ENCODE peak calls at places on chromosome 22, in ten cellular contexts. One of them, this sample, is unnamed.

GRCh38 chr22:36457688-36458450 is 23.6 kb downstream of the TXN2 start:
- DNase-seq in hepatocyte: no peak
- DNase-seq in psoas muscle: peak
- DNase-seq in heart right ventricle: peak
- DNase-seq in A673: no peak
- DNase-seq in upper lobe of right lung: no peak
- DNase-seq in pancreas: no peak
- DNase-seq in H1: peak
- DNase-seq in astrocyte of the spinal cord: peak
- DNase-seq in SJSA1: no peak
- DNase-seq in this sample: peak

GRCh38 chr22:18954333-18954732 is 18.2 kb upstream of the PRODH start:
- DNase-seq in A673: peak
- DNase-seq in psoas muscle: peak
- DNase-seq in SJSA1: peak
- DNase-seq in H1: peak
- DNase-seq in pancreas: peak
- DNase-seq in heart right ventricle: peak
- DNase-seq in hepatocyte: peak
- DNase-seq in astrocyte of the spinal cord: peak
- DNase-seq in upper lobe of right lung: peak
- DNase-seq in this sample: no peak

GRCh38 chr22:25448435-25449051 is 115.9 kb upstream of the GRK3 start:
- DNase-seq in heart right ventricle: no peak
- DNase-seq in psoas muscle: no peak
- DNase-seq in astrocyte of the spinal cord: peak
- DNase-seq in SJSA1: peak
- DNase-seq in hepatocyte: peak
- DNase-seq in A673: no peak
- DNase-seq in H1: no peak
- DNase-seq in upper lobe of right lung: no peak
- DNase-seq in pancreas: no peak
- DNase-seq in this sample: no peak

GRCh38 chr22:35540600-35541253 is at the start of gene RASD2:
- DNase-seq in A673: peak
- DNase-seq in H1: peak
- DNase-seq in heart right ventricle: peak
- DNase-seq in SJSA1: peak
- DNase-seq in pancreas: peak
- DNase-seq in hepatocyte: peak
- DNase-seq in upper lobe of right lung: no peak
- DNase-seq in astrocyte of the spinal cord: no peak
- DNase-seq in psoas muscle: peak
- DNase-seq in this sample: no peak

GRCh38 chr22:43853328-43853931 is 8.9 kb downstream of the SULT4A1 start:
- DNase-seq in A673: no peak
- DNase-seq in pancreas: peak
- DNase-seq in H1: no peak
- DNase-seq in hepatocyte: no peak
- DNase-seq in astrocyte of the spinal cord: no peak
- DNase-seq in upper lobe of right lung: peak
- DNase-seq in psoas muscle: peak
- DNase-seq in heart right ventricle: no peak
- DNase-seq in SJSA1: no peak
- DNase-seq in this sample: peak

GRCh38 chr22:26460202-26460601 is 23.4 kb downstream of the HPS4 start:
- DNase-seq in upper lobe of right lung: no peak
- DNase-seq in psoas muscle: no peak
- DNase-seq in hepatocyte: no peak
- DNase-seq in H1: no peak
- DNase-seq in heart right ventricle: no peak
- DNase-seq in A673: no peak
- DNase-seq in pancreas: no peak
- DNase-seq in astrocyte of the spinal cord: no peak
- DNase-seq in SJSA1: no peak
- DNase-seq in this sample: no peak

GRCh38 chr22:42834177-42834949 is 22.7 kb downstream of the ARFGAP3 start:
- DNase-seq in astrocyte of the spinal cord: no peak
- DNase-seq in hepatocyte: no peak
- DNase-seq in pancreas: no peak
- DNase-seq in psoas muscle: no peak
- DNase-seq in A673: no peak
- DNase-seq in SJSA1: no peak
- DNase-seq in heart right ventricle: no peak
- DNase-seq in H1: no peak
- DNase-seq in upper lobe of right lung: no peak
- DNase-seq in this sample: no peak

GRCh38 chr22:25039754-25040153 is 87.2 kb downstream of the KIAA1671 start:
- DNase-seq in SJSA1: no peak
- DNase-seq in upper lobe of right lung: no peak
- DNase-seq in pancreas: no peak
- DNase-seq in A673: no peak
- DNase-seq in H1: no peak
- DNase-seq in hepatocyte: no peak
- DNase-seq in heart right ventricle: no peak
- DNase-seq in astrocyte of the spinal cord: no peak
- DNase-seq in psoas muscle: no peak
- DNase-seq in this sample: no peak

GRCh38 chr22:48393041-48393370 is 1434.7 kb downstream of the BRD1 start:
- DNase-seq in astrocyte of the spinal cord: no peak
- DNase-seq in upper lobe of right lung: no peak
- DNase-seq in heart right ventricle: no peak
- DNase-seq in pancreas: no peak
- DNase-seq in hepatocyte: no peak
- DNase-seq in H1: peak
- DNase-seq in A673: no peak
- DNase-seq in SJSA1: no peak
- DNase-seq in psoas muscle: no peak
- DNase-seq in this sample: peak

GRCh38 chr22:32103648-32104326 is 55.3 kb downstream of the C22orf42 start:
- DNase-seq in A673: peak
- DNase-seq in SJSA1: no peak
- DNase-seq in upper lobe of right lung: no peak
- DNase-seq in astrocyte of the spinal cord: no peak
- DNase-seq in pancreas: no peak
- DNase-seq in hepatocyte: no peak
- DNase-seq in H1: no peak
- DNase-seq in psoas muscle: no peak
- DNase-seq in heart right ventricle: no peak
- DNase-seq in this sample: no peak

GRCh38 chr22:27866136-27867091 is 52.6 kb downstream of the PITPNB start:
- DNase-seq in H1: no peak
- DNase-seq in psoas muscle: no peak
- DNase-seq in astrocyte of the spinal cord: peak
- DNase-seq in SJSA1: peak
- DNase-seq in pancreas: no peak
- DNase-seq in heart right ventricle: no peak
- DNase-seq in upper lobe of right lung: no peak
- DNase-seq in hepatocyte: peak
- DNase-seq in A673: peak
- DNase-seq in this sample: no peak

GRCh38 chr22:43516996-43517635 is 105.3 kb downstream of the MPPED1 start:
- DNase-seq in hepatocyte: no peak
- DNase-seq in pancreas: no peak
- DNase-seq in astrocyte of the spinal cord: no peak
- DNase-seq in upper lobe of right lung: no peak
- DNase-seq in psoas muscle: no peak
- DNase-seq in A673: no peak
- DNase-seq in H1: no peak
- DNase-seq in heart right ventricle: no peak
- DNase-seq in SJSA1: no peak
- DNase-seq in this sample: no peak

GRCh38 chr22:35995772-35996171 is 32.9 kb downstream of the RBFOX2 start:
- DNase-seq in A673: peak
- DNase-seq in upper lobe of right lung: no peak
- DNase-seq in hepatocyte: peak
- DNase-seq in psoas muscle: peak
- DNase-seq in pancreas: no peak
- DNase-seq in SJSA1: peak
- DNase-seq in heart right ventricle: peak
- DNase-seq in astrocyte of the spinal cord: peak
- DNase-seq in H1: no peak
- DNase-seq in this sample: peak

DNA sequence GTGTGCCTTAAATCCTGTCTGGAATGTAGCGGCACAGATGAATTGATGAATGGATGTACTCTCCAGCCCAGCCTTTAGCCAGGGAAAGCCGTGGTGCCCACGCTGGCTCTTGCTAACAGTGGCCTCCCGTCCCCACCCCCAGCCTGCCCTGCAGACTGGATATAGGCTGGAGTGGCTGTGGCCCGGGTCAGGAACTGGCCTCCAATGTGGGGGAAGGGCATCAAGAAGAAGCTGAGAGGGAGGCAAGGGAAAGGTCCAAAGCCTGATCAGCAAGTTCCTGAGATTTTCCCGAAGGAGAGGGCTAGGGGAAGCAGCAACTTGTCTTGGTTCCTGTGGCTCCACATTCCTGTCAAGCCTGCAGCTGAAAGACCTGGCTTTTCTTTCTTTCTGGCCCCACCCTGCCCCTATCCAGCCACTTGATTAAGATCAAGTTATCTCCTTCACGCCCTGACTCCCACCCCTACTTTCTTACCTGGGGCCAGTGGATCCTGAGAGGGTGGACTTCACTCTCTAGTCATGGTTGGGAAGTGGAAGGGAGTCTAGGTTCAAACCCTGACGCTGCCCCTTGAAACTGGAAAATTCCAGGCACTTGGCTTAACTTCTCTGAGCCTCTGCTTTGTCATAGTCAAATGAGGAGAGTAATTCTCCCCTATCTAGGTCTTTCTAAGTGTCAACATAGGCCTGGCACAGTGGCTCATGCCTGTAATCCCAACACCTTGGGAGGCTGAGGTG is 11.0 kb upstream of the MICALL1 start:
- DNase-seq in pancreas: no peak
- DNase-seq in astrocyte of the spinal cord: no peak
- DNase-seq in SJSA1: no peak
- DNase-seq in psoas muscle: no peak
- DNase-seq in heart right ventricle: no peak
- DNase-seq in H1: peak
- DNase-seq in hepatocyte: peak
- DNase-seq in A673: no peak
- DNase-seq in upper lobe of right lung: no peak
- DNase-seq in this sample: no peak
- H3K4me3 ChIP-seq in pancreas: no peak
- H3K4me3 ChIP-seq in astrocyte of the spinal cord: no peak
- H3K4me3 ChIP-seq in SJSA1: no peak
- H3K4me3 ChIP-seq in psoas muscle: no peak
- H3K4me3 ChIP-seq in heart right ventricle: no peak
- H3K4me3 ChIP-seq in H1: no peak
- H3K4me3 ChIP-seq in hepatocyte: no peak
- H3K4me3 ChIP-seq in A673: no peak
- H3K4me3 ChIP-seq in upper lobe of right lung: no peak
- H3K4me3 ChIP-seq in this sample: no peak

GRCh38 chr22:22167791-22168189 is 76.8 kb upstream of the VPREB1 start:
- DNase-seq in hepatocyte: no peak
- DNase-seq in upper lobe of right lung: no peak
- DNase-seq in pancreas: no peak
- DNase-seq in SJSA1: no peak
- DNase-seq in heart right ventricle: no peak
- DNase-seq in psoas muscle: no peak
- DNase-seq in H1: no peak
- DNase-seq in A673: no peak
- DNase-seq in astrocyte of the spinal cord: no peak
- DNase-seq in this sample: no peak
- H3K4me3 ChIP-seq in hepatocyte: no peak
- H3K4me3 ChIP-seq in upper lobe of right lung: no peak
- H3K4me3 ChIP-seq in pancreas: no peak
- H3K4me3 ChIP-seq in SJSA1: no peak
- H3K4me3 ChIP-seq in heart right ventricle: no peak
- H3K4me3 ChIP-seq in psoas muscle: no peak
- H3K4me3 ChIP-seq in H1: no peak
- H3K4me3 ChIP-seq in A673: peak
- H3K4me3 ChIP-seq in astrocyte of the spinal cord: no peak
- H3K4me3 ChIP-seq in this sample: no peak

DNA sequence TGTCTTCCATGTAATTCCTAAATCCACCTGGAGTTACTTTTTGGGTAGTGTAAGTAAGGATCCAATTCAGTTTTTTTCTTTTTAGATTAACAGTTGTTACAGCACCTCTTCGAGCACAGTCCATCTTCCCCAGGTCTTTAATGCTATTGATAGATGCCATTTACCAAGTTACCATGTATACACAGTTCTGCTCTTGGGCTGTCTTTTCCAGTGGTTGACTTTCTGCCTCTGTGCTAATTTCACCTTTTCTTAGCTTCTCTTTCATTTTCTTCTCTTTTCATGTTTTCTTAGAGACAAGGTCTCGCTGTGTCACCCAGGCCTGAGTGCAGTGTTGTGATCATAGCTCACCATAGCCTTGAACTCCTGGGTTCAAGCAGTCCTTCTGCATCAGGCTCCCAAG is 12.0 kb downstream of the ATXN10 start:
- DNase-seq in pancreas: no peak
- DNase-seq in upper lobe of right lung: no peak
- DNase-seq in A673: no peak
- DNase-seq in hepatocyte: no peak
- DNase-seq in astrocyte of the spinal cord: no peak
- DNase-seq in psoas muscle: no peak
- DNase-seq in heart right ventricle: no peak
- DNase-seq in H1: no peak
- DNase-seq in SJSA1: no peak
- DNase-seq in this sample: no peak
- H3K4me3 ChIP-seq in pancreas: no peak
- H3K4me3 ChIP-seq in upper lobe of right lung: no peak
- H3K4me3 ChIP-seq in A673: no peak
- H3K4me3 ChIP-seq in hepatocyte: no peak
- H3K4me3 ChIP-seq in astrocyte of the spinal cord: no peak
- H3K4me3 ChIP-seq in psoas muscle: no peak
- H3K4me3 ChIP-seq in heart right ventricle: no peak
- H3K4me3 ChIP-seq in H1: no peak
- H3K4me3 ChIP-seq in SJSA1: no peak
- H3K4me3 ChIP-seq in this sample: no peak

GRCh38 chr22:39915295-39915726 is 14.4 kb downstream of the GRAP2 start:
- DNase-seq in heart right ventricle: no peak
- DNase-seq in pancreas: no peak
- DNase-seq in A673: no peak
- DNase-seq in psoas muscle: no peak
- DNase-seq in hepatocyte: no peak
- DNase-seq in upper lobe of right lung: no peak
- DNase-seq in astrocyte of the spinal cord: no peak
- DNase-seq in H1: no peak
- DNase-seq in SJSA1: no peak
- DNase-seq in this sample: no peak

GRCh38 chr22:39914584-39914983 is 13.7 kb downstream of the GRAP2 start:
- DNase-seq in hepatocyte: no peak
- DNase-seq in astrocyte of the spinal cord: no peak
- DNase-seq in upper lobe of right lung: no peak
- DNase-seq in psoas muscle: no peak
- DNase-seq in SJSA1: no peak
- DNase-seq in A673: no peak
- DNase-seq in pancreas: no peak
- DNase-seq in H1: no peak
- DNase-seq in heart right ventricle: no peak
- DNase-seq in this sample: no peak

GRCh38 chr22:39913321-39913720 is 12.4 kb downstream of the GRAP2 start:
- DNase-seq in A673: no peak
- DNase-seq in heart right ventricle: no peak
- DNase-seq in astrocyte of the spinal cord: no peak
- DNase-seq in SJSA1: no peak
- DNase-seq in H1: no peak
- DNase-seq in pancreas: no peak
- DNase-seq in upper lobe of right lung: no peak
- DNase-seq in psoas muscle: no peak
- DNase-seq in hepatocyte: no peak
- DNase-seq in this sample: no peak

GRCh38 chr22:39916496-39916895 is 15.6 kb downstream of the GRAP2 start:
- DNase-seq in psoas muscle: no peak
- DNase-seq in hepatocyte: no peak
- DNase-seq in SJSA1: no peak
- DNase-seq in upper lobe of right lung: no peak
- DNase-seq in heart right ventricle: no peak
- DNase-seq in H1: no peak
- DNase-seq in A673: no peak
- DNase-seq in astrocyte of the spinal cord: no peak
- DNase-seq in pancreas: no peak
- DNase-seq in this sample: no peak

GRCh38 chr22:39913886-39914285 is 13.0 kb downstream of the GRAP2 start:
- DNase-seq in psoas muscle: no peak
- DNase-seq in pancreas: no peak
- DNase-seq in upper lobe of right lung: no peak
- DNase-seq in heart right ventricle: no peak
- DNase-seq in SJSA1: no peak
- DNase-seq in A673: peak
- DNase-seq in astrocyte of the spinal cord: no peak
- DNase-seq in H1: no peak
- DNase-seq in hepatocyte: no peak
- DNase-seq in this sample: no peak
- H3K4me3 ChIP-seq in psoas muscle: no peak
- H3K4me3 ChIP-seq in pancreas: no peak
- H3K4me3 ChIP-seq in upper lobe of right lung: no peak
- H3K4me3 ChIP-seq in heart right ventricle: no peak
- H3K4me3 ChIP-seq in SJSA1: no peak
- H3K4me3 ChIP-seq in A673: no peak
- H3K4me3 ChIP-seq in astrocyte of the spinal cord: no peak
- H3K4me3 ChIP-seq in H1: no peak
- H3K4me3 ChIP-seq in hepatocyte: no peak
- H3K4me3 ChIP-seq in this sample: no peak